ENCODE peak calls at places on chromosomes 1 and 21, in four cellular contexts. D is K562, E is H1, G is HepG2. T is an unnamed sample.

GRCh38 chr1:29379438-29380073 is 143.2 kb downstream of the PTPRU start:
- DNase-seq in E (peak), G (peak), D (peak), T (peak)

GRCh38 chr1:116569776-116570357 is 959 bp downstream of the CD58 start:
- DNase-seq in G (peak), D (peak), E (no peak), T (no peak)

GRCh38 chr1:26542781-26543443 is 13.4 kb downstream of the RPS6KA1 start:
- DNase-seq in E (no peak), G (no peak), D (no peak), T (no peak)

GRCh38 chr1:200479816-200480215 is 70.0 kb upstream of the ZNF281 start:
- DNase-seq in G (no peak), E (no peak), D (no peak), T (no peak)

GRCh38 chr1:243325305-243325890 is 69.6 kb downstream of the SDCCAG8 start:
- DNase-seq in G (peak), D (peak), E (no peak), T (no peak)

GRCh38 chr1:189313488-189313887 is 1164.2 kb downstream of the BRINP3 start:
- DNase-seq in E (no peak), D (no peak), G (no peak), T (no peak)

GRCh38 chr1:78492376-78492950 is 1.7 kb downstream of the PTGFR start:
- DNase-seq in D (no peak), E (no peak), G (no peak), T (no peak)

GRCh38 chr1:19435181-19435580 is 50.2 kb downstream of the CAPZB start:
- DNase-seq in D (no peak), E (no peak), G (no peak), T (no peak)

GRCh38 chr21:31260790-31261189 is 83.3 kb downstream of the TIAM1 start:
- DNase-seq in D (no peak), E (no peak), G (no peak), T (no peak)

GRCh38 chr1:31881698-31882000 is 56.5 kb downstream of the PTP4A2 start:
- DNase-seq in D (no peak), G (peak), E (no peak), T (no peak)

GRCh38 chr1:174206148-174206826 is 47.0 kb downstream of the RABGAP1L start:
- DNase-seq in G (no peak), E (no peak), D (no peak), T (no peak)

GRCh38 chr1:86434031-86434430 is 10.1 kb downstream of the CLCA2 start:
- DNase-seq in E (no peak), G (no peak), D (no peak), T (no peak)

GRCh38 chr1:75203415-75204277 is 69.5 kb downstream of the LHX8 start:
- DNase-seq in D (peak), E (no peak), G (peak), T (peak)

GRCh38 chr1:75198163-75198562 is 64.0 kb downstream of the LHX8 start:
- DNase-seq in G (peak), D (no peak), E (no peak), T (no peak)

GRCh38 chr1:75202751-75203150 is 68.6 kb downstream of the LHX8 start:
- DNase-seq in D (no peak), G (no peak), E (no peak), T (no peak)

DNA sequence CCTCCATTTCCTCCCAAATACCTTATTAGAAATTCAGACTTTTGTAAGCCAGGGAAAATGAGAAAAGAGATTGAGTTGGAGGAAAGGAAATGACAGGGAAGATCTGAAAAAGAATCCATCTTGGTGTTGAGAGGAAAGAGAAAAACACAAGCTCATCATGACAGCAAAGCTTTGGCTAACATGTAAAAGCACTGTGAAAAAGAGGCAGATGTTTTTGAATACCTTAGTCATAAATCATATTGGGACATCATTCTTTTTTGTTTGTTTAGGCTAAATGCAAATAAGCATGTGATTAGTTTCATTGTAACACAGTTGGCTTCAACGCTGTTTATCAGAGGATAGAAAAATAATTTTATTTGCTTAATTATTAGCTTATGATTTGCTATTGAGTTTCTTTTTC is 64.6 kb downstream of the LHX8 start:
- DNase-seq in G (no peak), D (no peak), E (no peak), T (no peak)
- TF ChIP-seq CBX5 in G (no peak), D (no peak), E (no peak), T (no peak)

GRCh38 chr1:231938651-231939050 is 312.1 kb downstream of the DISC1 start:
- DNase-seq in D (no peak), E (no peak), G (no peak), T (no peak)
- TF ChIP-seq TAF1 in D (no peak), E (no peak), G (no peak), T (no peak)

DNA sequence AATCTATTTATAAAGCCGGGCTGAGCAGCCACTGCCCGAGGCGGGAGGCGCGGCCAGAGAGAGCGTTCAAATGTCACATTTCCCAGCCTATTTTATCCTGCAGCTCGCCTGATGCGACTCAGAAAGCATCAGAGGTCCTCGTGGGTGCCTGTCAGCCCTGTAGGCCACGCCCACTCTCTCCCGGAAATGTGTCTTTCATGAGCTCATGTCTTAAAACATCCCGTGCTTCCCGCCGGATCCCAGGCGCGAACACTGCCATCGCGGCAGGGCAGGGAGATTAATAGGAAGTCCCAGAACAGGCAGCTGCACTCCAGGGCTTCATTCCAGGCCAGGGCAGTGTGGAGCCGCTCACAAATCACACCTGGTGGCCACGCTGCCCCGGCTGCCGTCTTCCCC is 117.5 kb downstream of the PRDM16 start:
- DNase-seq in G (no peak), D (peak), E (no peak), T (no peak)
- TF ChIP-seq CBX5 in G (no peak), D (no peak), E (no peak), T (no peak)

DNA sequence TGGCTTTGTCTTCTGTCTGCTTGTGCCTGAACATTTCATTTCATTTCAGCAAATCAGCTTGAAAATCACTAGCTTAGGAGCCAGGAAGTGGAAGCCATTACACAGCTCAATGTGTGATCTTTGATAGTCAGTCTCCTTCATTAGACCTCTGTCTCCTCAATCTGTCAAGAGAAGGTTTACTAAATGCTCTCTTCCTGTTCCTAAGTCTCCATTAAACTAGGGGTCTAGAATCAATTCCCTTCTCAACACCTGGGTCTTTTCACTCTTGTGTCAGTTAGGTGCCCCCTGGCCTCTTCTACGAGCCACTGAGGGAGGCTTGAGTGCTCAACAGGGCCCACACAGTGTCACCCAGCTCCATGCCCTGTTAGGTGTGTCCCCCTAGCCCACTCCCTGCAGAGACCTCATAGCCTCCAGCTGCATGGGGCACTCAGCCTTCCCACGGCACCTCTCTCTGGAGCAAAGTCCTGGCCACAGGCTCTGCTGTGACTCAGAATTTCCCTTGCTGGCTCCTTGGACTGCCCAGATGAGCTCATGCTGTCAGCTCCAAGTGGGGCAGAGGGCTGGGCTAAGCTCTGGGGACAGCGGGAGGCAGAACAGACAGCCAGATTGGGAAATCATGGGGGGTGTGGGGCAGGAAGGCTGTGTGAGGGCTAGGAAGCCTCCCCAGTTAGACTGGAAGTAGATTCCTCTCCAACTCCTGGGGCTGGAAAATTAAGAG is 115.7 kb upstream of the IPO9 start:
- DNase-seq in G (no peak), D (peak), E (no peak), T (no peak)
- TF ChIP-seq TAF1 in G (no peak), D (no peak), E (no peak), T (no peak)

GRCh38 chr1:153776352-153776751 is 1.1 kb downstream of the SLC27A3 start:
- DNase-seq in E (no peak), G (no peak), D (no peak), T (no peak)
- TF ChIP-seq CBX5 in E (no peak), G (no peak), D (no peak), T (no peak)

GRCh38 chr1:21100496-21100895 is 76.2 kb downstream of the EIF4G3 start:
- DNase-seq in E (no peak), G (no peak), D (no peak), T (no peak)
- TF ChIP-seq TAF1 in E (no peak), G (no peak), D (no peak), T (no peak)

GRCh38 chr1:245154429-245155185 is at the start of gene KIF26B:
- DNase-seq in D (peak), E (no peak), G (peak), T (no peak)
- TF ChIP-seq CBX5 in D (no peak), E (no peak), G (no peak), T (no peak)

DNA sequence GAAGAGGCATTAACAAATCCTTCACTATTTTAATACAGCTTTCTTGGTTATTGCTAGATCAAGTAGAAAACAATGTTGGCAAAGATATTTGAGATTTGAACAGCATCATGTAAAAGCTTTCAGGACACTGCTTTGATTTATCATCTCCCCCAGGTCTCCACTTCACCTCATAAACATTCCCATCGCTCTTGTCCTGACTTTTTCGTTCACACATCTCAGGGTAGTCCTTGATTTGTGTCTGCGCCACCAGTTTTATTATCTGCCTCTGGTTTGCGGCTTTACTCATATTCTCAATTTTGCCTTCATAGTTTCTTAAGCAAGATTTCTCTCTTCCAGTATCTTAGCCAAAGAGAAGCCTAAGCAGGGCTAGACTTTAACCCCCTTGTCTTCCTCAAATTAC is 63.5 kb upstream of the ROR1 start:
- DNase-seq in D (no peak), G (no peak), E (no peak), T (no peak)
- TF ChIP-seq TAF1 in D (no peak), G (no peak), E (no peak), T (no peak)

GRCh38 chr1:23646086-23646485 is 45.5 kb upstream of the RPL11 start:
- DNase-seq in D (no peak), E (no peak), G (no peak), T (no peak)

GRCh38 chr1:23646571-23646970 is 45.0 kb upstream of the RPL11 start:
- DNase-seq in D (no peak), G (no peak), E (no peak), T (no peak)

GRCh38 chr1:23651069-23651808 is 40.4 kb upstream of the RPL11 start:
- DNase-seq in E (no peak), G (no peak), D (peak), T (no peak)

GRCh38 chr1:23648576-23648975 is 43.0 kb upstream of the RPL11 start:
- DNase-seq in D (no peak), E (no peak), G (no peak), T (no peak)

DNA sequence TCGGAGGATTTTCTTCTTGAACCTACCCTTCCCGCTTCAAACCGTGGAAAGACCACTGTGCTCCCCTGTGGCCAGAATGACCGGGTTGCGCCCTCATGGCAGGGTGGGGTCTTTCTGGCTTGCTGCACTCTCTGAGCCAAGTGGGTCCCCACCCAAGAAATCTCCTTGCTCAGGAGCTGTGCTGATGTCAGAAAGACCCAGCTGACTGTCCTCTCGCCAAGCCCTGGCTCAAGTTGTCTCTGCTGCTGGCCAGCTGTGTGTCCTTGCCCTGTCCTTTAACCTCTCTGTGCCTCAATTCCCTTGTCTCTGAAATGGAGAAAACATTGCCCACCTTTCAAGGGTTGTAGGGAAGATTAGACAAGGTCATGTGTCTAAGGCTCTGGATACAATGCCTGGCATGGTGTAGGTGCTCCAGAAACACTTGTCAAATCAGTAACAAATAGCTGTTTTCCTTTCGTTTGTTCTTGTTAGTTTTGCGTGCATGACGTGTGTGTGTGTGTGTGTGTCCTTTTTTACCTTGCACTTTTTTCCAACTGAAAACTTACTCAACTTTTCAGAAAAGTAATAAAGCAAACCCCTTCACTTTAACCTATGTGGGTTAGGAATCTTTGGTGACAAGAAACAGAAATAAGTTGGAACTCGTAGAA is 41.1 kb upstream of the RPL11 start:
- DNase-seq in E (no peak), D (no peak), G (no peak), T (no peak)
- TF ChIP-seq CBX5 in E (no peak), D (no peak), G (no peak), T (no peak)

GRCh38 chr1:227730630-227731151 is 4.4 kb downstream of the JMJD4 start:
- DNase-seq in D (no peak), E (no peak), G (peak), T (no peak)
- TF ChIP-seq TAF1 in D (no peak), E (no peak), G (no peak), T (no peak)

T was measured in GM12878.